ENCODE peak calls at places on chromosomes 13 and 19, in six cellular contexts. H, R, D, V, Q and B are unnamed samples.

GRCh38 chr13:102405499-102406079 is 3.7 kb upstream of the FGF14 start:
- DNase-seq in H (no peak), Q (peak), D (no peak), V (peak), R (no peak), B (peak)

GRCh38 chr19:17779281-17779930 is 15.5 kb upstream of the B3GNT3 start:
- DNase-seq in H (no peak), R (no peak), V (peak), D (no peak), Q (no peak), B (no peak)

GRCh38 chr19:50909240-50910070 is 1.7 kb downstream of the KLK4 start:
- DNase-seq in Q (no peak), R (no peak), V (peak), D (peak), H (no peak), B (peak)

GRCh38 chr13:113951246-113951999 is 22.5 kb downstream of the C13orf46 start:
- DNase-seq in D (peak), V (peak), H (no peak), Q (no peak), R (no peak), B (peak)

GRCh38 chr19:15330801-15331418 is 1.4 kb downstream of the BRD4 start:
- DNase-seq in D (peak), R (no peak), V (peak), Q (no peak), H (peak), B (peak)

GRCh38 chr13:51764184-51765141 is 39.5 kb downstream of the DHRS12 start:
- DNase-seq in V (peak), Q (peak), H (no peak), R (no peak), D (peak), B (no peak)

GRCh38 chr19:43502419-43502976 is 2.0 kb downstream of the PHLDB3 start:
- DNase-seq in V (no peak), D (no peak), R (no peak), H (no peak), Q (no peak), B (no peak)

GRCh38 chr13:39119422-39119821 is 81.2 kb downstream of the NHLRC3 start:
- DNase-seq in Q (no peak), D (no peak), R (no peak), H (no peak), V (no peak), B (no peak)

GRCh38 chr13:49998714-49999624 is 2.1 kb downstream of the TRIM13 start:
- DNase-seq in V (no peak), H (no peak), D (no peak), Q (no peak), R (no peak), B (no peak)

GRCh38 chr13:28044608-28045007 is 55.8 kb downstream of the FLT3 start:
- DNase-seq in D (no peak), R (no peak), H (no peak), Q (no peak), V (peak), B (no peak)

GRCh38 chr13:112623051-112623711 is 35.2 kb upstream of the TUBGCP3 start:
- DNase-seq in R (no peak), Q (no peak), H (no peak), V (no peak), D (no peak), B (no peak)

GRCh38 chr19:35063940-35064818 is 22.7 kb downstream of the HPN start:
- DNase-seq in V (peak), D (peak), R (no peak), Q (no peak), H (no peak), B (peak)

GRCh38 chr19:6529351-6529750 is 1.5 kb upstream of the TNFSF9 start:
- DNase-seq in V (no peak), D (no peak), Q (no peak), R (no peak), H (no peak), B (no peak)
- H3K9ac ChIP-seq in V (no peak), D (no peak), Q (no peak), R (no peak), H (no peak), B (no peak)

GRCh38 chr19:46603195-46603637 is 2.1 kb downstream of the CALM3 start:
- DNase-seq in H (no peak), D (no peak), V (no peak), R (no peak), Q (peak), B (no peak)

GRCh38 chr19:46602392-46603194 is 1.5 kb downstream of the CALM3 start:
- DNase-seq in D (no peak), Q (no peak), V (peak), R (no peak), H (no peak), B (no peak)

GRCh38 chr19:46605356-46605821 is 4.3 kb downstream of the CALM3 start:
- DNase-seq in D (no peak), V (no peak), H (no peak), Q (no peak), R (no peak), B (no peak)

GRCh38 chr19:46604781-46605355 is 3.7 kb downstream of the CALM3 start:
- DNase-seq in R (no peak), H (no peak), D (no peak), V (no peak), Q (no peak), B (no peak)

DNA sequence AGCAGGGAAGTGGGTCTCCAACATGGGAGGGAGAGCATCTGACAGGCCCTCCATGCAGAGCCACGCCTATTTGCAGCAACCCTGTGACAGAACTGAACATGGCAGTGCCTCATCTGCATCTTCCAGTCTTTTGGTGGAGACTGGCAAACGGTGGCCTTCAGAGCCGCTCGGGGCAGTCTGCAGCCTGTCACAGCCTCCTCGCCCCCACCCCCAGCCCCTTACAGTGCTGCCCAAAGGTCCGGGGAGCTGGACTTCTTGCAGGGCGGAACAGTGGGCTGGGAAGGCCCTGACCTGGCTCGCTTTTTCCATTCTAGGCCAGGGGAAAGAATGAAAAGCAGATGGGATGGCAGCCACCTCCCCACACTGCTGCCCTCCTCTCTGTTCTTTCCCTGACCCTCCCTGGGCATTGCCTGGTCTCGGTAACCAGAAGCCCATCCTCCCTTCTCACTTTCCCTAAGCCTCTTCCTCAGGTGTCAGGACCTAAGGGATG is 2.7 kb downstream of the CALM3 start:
- DNase-seq in R (no peak), V (peak), H (no peak), D (no peak), Q (no peak), B (no peak)
- H3K4me2 ChIP-seq in R (peak), V (peak), H (no peak), D (peak), Q (peak), B (peak)

GRCh38 chr19:29717051-29717450 is 2.0 kb upstream of the C19orf12 start:
- DNase-seq in H (no peak), D (no peak), Q (no peak), R (no peak), V (no peak), B (no peak)
- H3K9ac ChIP-seq in H (no peak), D (no peak), Q (no peak), R (no peak), V (no peak), B (no peak)

GRCh38 chr19:55504981-55505380 is 16.7 kb downstream of the SSC5D start:
- DNase-seq in D (no peak), Q (no peak), V (no peak), H (no peak), R (no peak), B (no peak)
- H3K4me2 ChIP-seq in D (no peak), Q (no peak), V (no peak), H (no peak), R (no peak), B (no peak)

GRCh38 chr13:108267338-108267737 is 2.2 kb upstream of the TNFSF13B start:
- DNase-seq in R (no peak), Q (no peak), H (no peak), V (no peak), D (no peak), B (no peak)
- H3K9ac ChIP-seq in R (no peak), Q (no peak), H (no peak), V (no peak), D (no peak), B (no peak)

GRCh38 chr13:43346427-43346826 is 323.0 kb downstream of the DNAJC15 start:
- DNase-seq in D (no peak), H (no peak), R (no peak), Q (no peak), V (no peak), B (no peak)
- H3K4me2 ChIP-seq in D (no peak), H (no peak), R (no peak), Q (no peak), V (no peak), B (no peak)

GRCh38 chr19:22286151-22286810 is at the start of gene ZNF729:
- DNase-seq in R (no peak), D (no peak), H (peak), V (no peak), Q (no peak), B (no peak)
- H3K9ac ChIP-seq in R (no peak), D (no peak), H (no peak), V (no peak), Q (no peak), B (no peak)

GRCh38 chr19:38834590-38834989 is 3.0 kb upstream of the ECH1 start:
- DNase-seq in V (no peak), Q (no peak), D (no peak), H (peak), R (no peak), B (no peak)

GRCh38 chr19:38837656-38838121 is 6.1 kb upstream of the ECH1 start:
- DNase-seq in D (no peak), V (peak), R (no peak), H (peak), Q (no peak), B (peak)

GRCh38 chr19:38838208-38838985 is 6.8 kb upstream of the ECH1 start:
- DNase-seq in R (peak), H (peak), Q (no peak), V (no peak), D (no peak), B (peak)

GRCh38 chr19:38837304-38837626 is 5.7 kb upstream of the ECH1 start:
- DNase-seq in R (no peak), V (no peak), H (no peak), D (no peak), Q (no peak), B (no peak)

DNA sequence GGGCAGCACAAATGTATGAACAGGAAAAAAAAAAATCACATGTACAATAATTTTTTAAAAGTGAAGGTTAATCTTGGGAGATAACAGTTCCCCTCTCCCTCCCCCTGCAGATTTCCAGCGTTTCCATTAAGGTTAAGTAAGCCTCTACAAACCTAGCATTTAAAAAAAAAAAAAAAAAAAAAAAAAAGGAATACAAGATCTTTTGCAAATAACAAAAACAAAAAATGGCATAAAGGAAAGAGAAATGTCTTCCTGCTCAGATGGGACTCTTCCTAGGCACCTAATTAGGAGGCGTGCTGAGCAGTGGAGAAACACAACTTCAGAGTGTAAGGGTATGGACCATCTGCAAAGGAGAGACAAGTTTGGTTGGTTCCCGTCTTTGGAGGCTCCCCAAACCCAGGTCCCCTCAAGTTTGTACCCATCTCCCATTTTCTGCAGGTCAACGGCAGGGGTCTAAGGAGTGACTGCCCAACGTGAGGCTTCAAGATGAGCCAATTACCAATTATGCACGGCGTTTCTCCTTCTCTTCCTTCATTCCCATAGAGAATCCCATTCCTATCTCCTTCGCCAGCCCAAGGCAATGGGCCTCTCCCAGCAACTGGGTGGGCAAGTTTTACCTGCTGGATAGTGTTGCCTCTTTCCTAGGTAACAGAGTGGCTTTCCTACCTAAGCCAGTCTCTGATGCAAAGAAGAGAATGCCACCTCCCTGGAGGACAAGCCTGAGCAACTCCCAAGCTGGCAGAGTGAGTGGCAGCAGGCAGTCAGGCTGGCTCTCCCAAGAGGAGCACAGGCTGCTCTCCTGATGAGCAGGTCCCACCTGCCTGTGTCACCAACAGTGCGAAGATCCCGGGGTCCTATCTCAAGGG is 5.1 kb upstream of the ECH1 start:
- DNase-seq in H (peak), R (no peak), V (no peak), D (no peak), Q (no peak), B (peak)
- H3K4me2 ChIP-seq in H (no peak), R (peak), V (no peak), D (no peak), Q (no peak), B (peak)

GRCh38 chr19:48795855-48796142 is 15.0 kb downstream of the BCAT2 start:
- DNase-seq in Q (no peak), D (no peak), H (no peak), V (no peak), R (no peak), B (no peak)
- H3K9ac ChIP-seq in Q (no peak), D (no peak), H (no peak), V (no peak), R (no peak), B (no peak)